ENCODE peak calls at places on chromosomes 4 and X, in four cellular contexts. One of them, this sample, is unnamed.

GRCh38 chr4:155339588-155339987 is 37.2 kb downstream of the MAP9 start:
- DNase-seq in H1: no peak
- DNase-seq in neuronal stem cell: no peak
- DNase-seq in trophoblast cell: no peak
- DNase-seq in this sample: no peak

GRCh38 chr4:102625232-102625930 is 124.2 kb downstream of the NFKB1 start:
- DNase-seq in H1: no peak
- DNase-seq in neuronal stem cell: no peak
- DNase-seq in trophoblast cell: no peak
- DNase-seq in this sample: peak

GRCh38 chr4:41538017-41538733 is at the start of gene LIMCH1:
- DNase-seq in H1: peak
- DNase-seq in neuronal stem cell: no peak
- DNase-seq in trophoblast cell: peak
- DNase-seq in this sample: no peak

GRCh38 chr4:81405900-81406401 is 65.8 kb downstream of the RASGEF1B start:
- DNase-seq in H1: no peak
- DNase-seq in neuronal stem cell: peak
- DNase-seq in trophoblast cell: peak
- DNase-seq in this sample: peak

GRCh38 chr4:94412019-94413017 is 39.4 kb upstream of the PDLIM5 start:
- DNase-seq in H1: no peak
- DNase-seq in neuronal stem cell: no peak
- DNase-seq in trophoblast cell: no peak
- DNase-seq in this sample: peak

GRCh38 chrX:12984629-12985303 is 9.9 kb downstream of the TMSB4X start:
- DNase-seq in H1: no peak
- DNase-seq in neuronal stem cell: no peak
- DNase-seq in trophoblast cell: no peak
- DNase-seq in this sample: no peak

GRCh38 chr4:164508126-164508525 is 245.8 kb upstream of the SMIM31 start:
- DNase-seq in H1: no peak
- DNase-seq in neuronal stem cell: no peak
- DNase-seq in trophoblast cell: peak
- DNase-seq in this sample: no peak

GRCh38 chr4:48699470-48699869 is 80.6 kb downstream of the FRYL start:
- DNase-seq in H1: no peak
- DNase-seq in neuronal stem cell: no peak
- DNase-seq in trophoblast cell: no peak
- DNase-seq in this sample: peak

GRCh38 chr4:183287677-183288076 is 32.4 kb downstream of the CLDN22 start:
- DNase-seq in H1: no peak
- DNase-seq in neuronal stem cell: no peak
- DNase-seq in trophoblast cell: no peak
- DNase-seq in this sample: no peak

GRCh38 chr4:83677656-83678055 is 141.7 kb downstream of the GPAT3 start:
- DNase-seq in H1: no peak
- DNase-seq in neuronal stem cell: no peak
- DNase-seq in trophoblast cell: no peak
- DNase-seq in this sample: no peak

GRCh38 chrX:108361316-108361715 is 76.9 kb downstream of the COL4A6 start:
- DNase-seq in H1: no peak
- DNase-seq in neuronal stem cell: no peak
- DNase-seq in trophoblast cell: no peak
- DNase-seq in this sample: peak

GRCh38 chr4:6618386-6619115 is 21.9 kb upstream of the MRFAP1 start:
- DNase-seq in H1: no peak
- DNase-seq in neuronal stem cell: no peak
- DNase-seq in trophoblast cell: no peak
- DNase-seq in this sample: no peak

GRCh38 chr4:54493862-54494261 is 163.9 kb upstream of the KIT start:
- DNase-seq in H1: no peak
- DNase-seq in neuronal stem cell: no peak
- DNase-seq in trophoblast cell: no peak
- DNase-seq in this sample: no peak

GRCh38 chr4:101191302-101192098 is 155.8 kb downstream of the PPP3CA start:
- DNase-seq in H1: peak
- DNase-seq in neuronal stem cell: no peak
- DNase-seq in trophoblast cell: no peak
- DNase-seq in this sample: peak

GRCh38 chrX:66046612-66047235 is 6.8 kb upstream of the VSIG4 start:
- DNase-seq in H1: no peak
- DNase-seq in neuronal stem cell: no peak
- DNase-seq in trophoblast cell: no peak
- DNase-seq in this sample: no peak

GRCh38 chr4:119962631-119963030 is 104.0 kb downstream of the MAD2L1 start:
- DNase-seq in H1: no peak
- DNase-seq in neuronal stem cell: no peak
- DNase-seq in trophoblast cell: no peak
- DNase-seq in this sample: no peak

GRCh38 chr4:53463340-53463739 is 85.9 kb downstream of the FIP1L1 start:
- DNase-seq in H1: no peak
- DNase-seq in neuronal stem cell: no peak
- DNase-seq in trophoblast cell: no peak
- DNase-seq in this sample: no peak

GRCh38 chr4:138894688-138895087 is 120.9 kb upstream of the NOCT start:
- DNase-seq in H1: no peak
- DNase-seq in neuronal stem cell: no peak
- DNase-seq in trophoblast cell: no peak
- DNase-seq in this sample: no peak

GRCh38 chrX:133171962-133172708 is 46.0 kb downstream of the TFDP3 start:
- DNase-seq in H1: no peak
- DNase-seq in neuronal stem cell: peak
- DNase-seq in trophoblast cell: no peak
- DNase-seq in this sample: peak

GRCh38 chr4:8834681-8835220 is 36.9 kb downstream of the HMX1 start:
- DNase-seq in H1: peak
- DNase-seq in neuronal stem cell: no peak
- DNase-seq in trophoblast cell: no peak
- DNase-seq in this sample: no peak

GRCh38 chrX:34848281-34848680 is 94.3 kb upstream of the FAM47B start:
- DNase-seq in H1: no peak
- DNase-seq in neuronal stem cell: no peak
- DNase-seq in trophoblast cell: no peak
- DNase-seq in this sample: no peak

GRCh38 chr4:13701937-13702446 is 74.5 kb upstream of the BOD1L1 start:
- DNase-seq in H1: no peak
- DNase-seq in neuronal stem cell: no peak
- DNase-seq in trophoblast cell: peak
- DNase-seq in this sample: no peak

GRCh38 chr4:123170843-123171242 is 225.8 kb upstream of the SPRY1 start:
- DNase-seq in H1: no peak
- DNase-seq in neuronal stem cell: no peak
- DNase-seq in trophoblast cell: no peak
- DNase-seq in this sample: no peak

GRCh38 chrX:119402588-119402987 is 3.5 kb downstream of the SLC25A43 start:
- DNase-seq in H1: no peak
- DNase-seq in neuronal stem cell: no peak
- DNase-seq in trophoblast cell: no peak
- DNase-seq in this sample: no peak

GRCh38 chrX:108224218-108224617 is 132.6 kb downstream of the ATG4A start:
- DNase-seq in H1: no peak
- DNase-seq in neuronal stem cell: no peak
- DNase-seq in trophoblast cell: no peak
- DNase-seq in this sample: no peak

GRCh38 chrX:40539214-40540142 is 41.3 kb upstream of the ATP6AP2 start:
- DNase-seq in H1: peak
- DNase-seq in neuronal stem cell: no peak
- DNase-seq in trophoblast cell: no peak
- DNase-seq in this sample: peak

GRCh38 chr4:53763813-53764597 is 172.7 kb upstream of the LNX1 start:
- DNase-seq in H1: no peak
- DNase-seq in neuronal stem cell: no peak
- DNase-seq in trophoblast cell: peak
- DNase-seq in this sample: peak

GRCh38 chr4:40202474-40202873 is 5.6 kb downstream of the RHOH start:
- DNase-seq in H1: no peak
- DNase-seq in neuronal stem cell: no peak
- DNase-seq in trophoblast cell: no peak
- DNase-seq in this sample: no peak
- H3K4me3 ChIP-seq in H1: no peak
- H3K4me3 ChIP-seq in neuronal stem cell: no peak
- H3K4me3 ChIP-seq in trophoblast cell: no peak
- H3K4me3 ChIP-seq in this sample: no peak

GRCh38 chr4:26319467-26320158 is 1.2 kb upstream of the RBPJ start:
- DNase-seq in H1: peak
- DNase-seq in neuronal stem cell: peak
- DNase-seq in trophoblast cell: peak
- DNase-seq in this sample: peak
- H3K4ac ChIP-seq in H1: peak
- H3K4ac ChIP-seq in neuronal stem cell: peak
- H3K4ac ChIP-seq in trophoblast cell: peak
- H3K4ac ChIP-seq in this sample: peak

GRCh38 chr4:86959588-86960500 is 25.0 kb downstream of the AFF1 start:
- DNase-seq in H1: peak
- DNase-seq in neuronal stem cell: peak
- DNase-seq in trophoblast cell: no peak
- DNase-seq in this sample: peak
- H2BK12ac ChIP-seq in H1: peak
- H2BK12ac ChIP-seq in neuronal stem cell: peak
- H2BK12ac ChIP-seq in trophoblast cell: no peak
- H2BK12ac ChIP-seq in this sample: peak

DNA sequence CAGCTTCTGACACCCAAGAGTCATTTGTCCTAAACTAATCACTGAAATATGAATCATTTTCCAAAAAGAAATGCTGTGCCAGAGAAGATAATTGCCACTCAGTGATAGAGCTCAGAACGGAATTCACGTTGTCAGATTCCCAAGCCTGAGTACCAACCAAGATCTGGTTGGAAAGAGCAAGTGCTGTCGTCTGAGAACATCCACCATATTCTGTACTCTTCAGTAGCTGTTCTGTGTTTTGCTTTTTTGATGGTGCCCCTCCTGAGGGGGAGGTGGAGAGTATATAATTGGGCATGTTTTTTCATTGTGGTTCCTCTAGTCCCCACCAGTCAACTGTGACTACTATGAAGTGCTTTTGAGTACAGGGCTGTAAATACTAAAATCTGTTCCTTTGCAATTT is 13.2 kb downstream of the RUFY3 start:
- DNase-seq in H1: no peak
- DNase-seq in neuronal stem cell: no peak
- DNase-seq in trophoblast cell: no peak
- DNase-seq in this sample: no peak
- H3K4me3 ChIP-seq in H1: no peak
- H3K4me3 ChIP-seq in neuronal stem cell: no peak
- H3K4me3 ChIP-seq in trophoblast cell: no peak
- H3K4me3 ChIP-seq in this sample: no peak

GRCh38 chr4:76800902-76801301 is 97.0 kb downstream of the SOWAHB start:
- DNase-seq in H1: no peak
- DNase-seq in neuronal stem cell: no peak
- DNase-seq in trophoblast cell: no peak
- DNase-seq in this sample: no peak

GRCh38 chr4:76801621-76802545 is 96.1 kb downstream of the SOWAHB start:
- DNase-seq in H1: peak
- DNase-seq in neuronal stem cell: peak
- DNase-seq in trophoblast cell: no peak
- DNase-seq in this sample: peak

GRCh38 chr4:76804060-76804459 is 93.9 kb downstream of the SOWAHB start:
- DNase-seq in H1: no peak
- DNase-seq in neuronal stem cell: no peak
- DNase-seq in trophoblast cell: no peak
- DNase-seq in this sample: peak

GRCh38 chr4:76803522-76803921 is 94.4 kb downstream of the SOWAHB start:
- DNase-seq in H1: no peak
- DNase-seq in neuronal stem cell: no peak
- DNase-seq in trophoblast cell: peak
- DNase-seq in this sample: peak

DNA sequence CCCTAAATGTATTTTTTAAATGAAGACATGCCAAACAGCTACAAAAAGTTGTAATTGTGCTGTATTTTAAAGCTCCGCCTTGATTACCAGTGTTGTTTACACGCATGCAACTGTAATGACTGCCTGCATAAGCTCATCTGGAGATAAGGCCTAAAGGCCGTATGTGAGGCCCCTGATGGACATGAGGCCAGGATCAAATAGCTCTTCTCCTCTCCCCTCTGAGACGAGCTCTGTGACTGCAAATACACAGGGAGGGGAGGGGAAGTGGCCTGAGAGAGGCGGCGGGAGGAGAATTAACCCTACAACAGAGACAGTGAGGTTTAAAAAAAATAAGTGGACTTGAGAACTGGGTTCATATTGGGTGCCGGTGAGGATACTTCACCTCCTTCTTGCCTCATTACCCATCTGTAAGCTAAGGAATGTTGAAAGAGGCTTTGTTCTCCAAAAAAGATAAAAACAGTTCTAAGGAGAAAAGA is 95.4 kb downstream of the SOWAHB start:
- DNase-seq in H1: no peak
- DNase-seq in neuronal stem cell: no peak
- DNase-seq in trophoblast cell: no peak
- DNase-seq in this sample: peak
- H3K4ac ChIP-seq in H1: no peak
- H3K4ac ChIP-seq in neuronal stem cell: no peak
- H3K4ac ChIP-seq in trophoblast cell: no peak
- H3K4ac ChIP-seq in this sample: peak

GRCh38 chr4:185127021-185127925 is 15.8 kb upstream of the SLC25A4 start:
- DNase-seq in H1: peak
- DNase-seq in neuronal stem cell: no peak
- DNase-seq in trophoblast cell: no peak
- DNase-seq in this sample: peak
- H2BK12ac ChIP-seq in H1: no peak
- H2BK12ac ChIP-seq in neuronal stem cell: peak
- H2BK12ac ChIP-seq in trophoblast cell: no peak
- H2BK12ac ChIP-seq in this sample: peak

GRCh38 chrX:427812-428725 is 41.4 kb upstream of the PPP2R3B start:
- DNase-seq in H1: peak
- DNase-seq in neuronal stem cell: peak
- DNase-seq in trophoblast cell: no peak
- DNase-seq in this sample: peak
- H3K4me3 ChIP-seq in H1: peak
- H3K4me3 ChIP-seq in neuronal stem cell: peak
- H3K4me3 ChIP-seq in trophoblast cell: no peak
- H3K4me3 ChIP-seq in this sample: peak